ENCODE peak calls at places on chromosome 6, in seven cellular contexts. One of them, this sample, is unnamed.

GRCh38 chr6:42260972-42261371 is 43.3 kb upstream of the MRPS10 start:
- DNase-seq in GM12878: no peak
- DNase-seq in SK-N-SH: peak
- DNase-seq in H1: no peak
- DNase-seq in K562: peak
- DNase-seq in HepG2: no peak
- DNase-seq in HCT116: no peak
- DNase-seq in this sample: no peak

GRCh38 chr6:90403489-90404381 is 107.1 kb upstream of the BACH2 start:
- DNase-seq in GM12878: no peak
- DNase-seq in HepG2: peak
- DNase-seq in HCT116: no peak
- DNase-seq in K562: peak
- DNase-seq in SK-N-SH: peak
- DNase-seq in H1: no peak
- DNase-seq in this sample: no peak

GRCh38 chr6:13666194-13667105 is 45.2 kb downstream of the RANBP9 start:
- DNase-seq in SK-N-SH: no peak
- DNase-seq in H1: no peak
- DNase-seq in HepG2: no peak
- DNase-seq in HCT116: no peak
- DNase-seq in K562: peak
- DNase-seq in GM12878: no peak
- DNase-seq in this sample: no peak

GRCh38 chr6:145006914-145007313 is 721.8 kb downstream of the UTRN start:
- DNase-seq in HCT116: no peak
- DNase-seq in H1: no peak
- DNase-seq in SK-N-SH: no peak
- DNase-seq in K562: no peak
- DNase-seq in GM12878: no peak
- DNase-seq in HepG2: no peak
- DNase-seq in this sample: no peak

GRCh38 chr6:130827247-130828149 is at the start of gene SMLR1:
- DNase-seq in HCT116: no peak
- DNase-seq in SK-N-SH: no peak
- DNase-seq in H1: no peak
- DNase-seq in GM12878: no peak
- DNase-seq in K562: no peak
- DNase-seq in HepG2: peak
- DNase-seq in this sample: no peak

GRCh38 chr6:130600880-130601341 is 226.3 kb upstream of the SMLR1 start:
- DNase-seq in H1: no peak
- DNase-seq in HepG2: no peak
- DNase-seq in HCT116: no peak
- DNase-seq in GM12878: no peak
- DNase-seq in SK-N-SH: no peak
- DNase-seq in K562: no peak
- DNase-seq in this sample: no peak

GRCh38 chr6:91088976-91089375 is 502.1 kb upstream of the MAP3K7 start:
- DNase-seq in HCT116: no peak
- DNase-seq in HepG2: no peak
- DNase-seq in K562: no peak
- DNase-seq in SK-N-SH: no peak
- DNase-seq in H1: no peak
- DNase-seq in GM12878: no peak
- DNase-seq in this sample: no peak

GRCh38 chr6:138600726-138601125 is 101.4 kb upstream of the NHSL1 start:
- DNase-seq in H1: no peak
- DNase-seq in K562: no peak
- DNase-seq in SK-N-SH: no peak
- DNase-seq in HCT116: no peak
- DNase-seq in GM12878: no peak
- DNase-seq in HepG2: no peak
- DNase-seq in this sample: no peak

GRCh38 chr6:42142118-42142835 is at the start of gene C6orf132:
- DNase-seq in H1: peak
- DNase-seq in K562: no peak
- DNase-seq in HepG2: peak
- DNase-seq in SK-N-SH: peak
- DNase-seq in HCT116: no peak
- DNase-seq in GM12878: no peak
- DNase-seq in this sample: no peak

GRCh38 chr6:7257521-7258230 is 55.3 kb downstream of the SSR1 start:
- DNase-seq in SK-N-SH: no peak
- DNase-seq in H1: no peak
- DNase-seq in GM12878: no peak
- DNase-seq in HepG2: no peak
- DNase-seq in K562: no peak
- DNase-seq in HCT116: no peak
- DNase-seq in this sample: no peak

GRCh38 chr6:7252390-7252789 is 60.6 kb downstream of the SSR1 start:
- DNase-seq in H1: no peak
- DNase-seq in HCT116: no peak
- DNase-seq in HepG2: no peak
- DNase-seq in SK-N-SH: no peak
- DNase-seq in K562: no peak
- DNase-seq in GM12878: no peak
- DNase-seq in this sample: no peak

GRCh38 chr6:7256785-7257184 is 56.2 kb downstream of the SSR1 start:
- DNase-seq in HepG2: no peak
- DNase-seq in GM12878: no peak
- DNase-seq in HCT116: no peak
- DNase-seq in SK-N-SH: no peak
- DNase-seq in K562: no peak
- DNase-seq in H1: no peak
- DNase-seq in this sample: no peak

GRCh38 chr6:7255918-7256317 is 57.1 kb downstream of the SSR1 start:
- DNase-seq in K562: no peak
- DNase-seq in GM12878: no peak
- DNase-seq in HepG2: no peak
- DNase-seq in SK-N-SH: no peak
- DNase-seq in HCT116: no peak
- DNase-seq in H1: no peak
- DNase-seq in this sample: no peak

GRCh38 chr6:7254980-7255825 is 57.8 kb downstream of the SSR1 start:
- DNase-seq in HepG2: no peak
- DNase-seq in K562: peak
- DNase-seq in GM12878: no peak
- DNase-seq in H1: no peak
- DNase-seq in SK-N-SH: no peak
- DNase-seq in HCT116: no peak
- DNase-seq in this sample: no peak
- H3K4me3 ChIP-seq in HepG2: no peak
- H3K4me3 ChIP-seq in K562: no peak
- H3K4me3 ChIP-seq in GM12878: no peak
- H3K4me3 ChIP-seq in H1: no peak
- H3K4me3 ChIP-seq in SK-N-SH: no peak
- H3K4me3 ChIP-seq in HCT116: no peak
- H3K4me3 ChIP-seq in this sample: no peak

DNA sequence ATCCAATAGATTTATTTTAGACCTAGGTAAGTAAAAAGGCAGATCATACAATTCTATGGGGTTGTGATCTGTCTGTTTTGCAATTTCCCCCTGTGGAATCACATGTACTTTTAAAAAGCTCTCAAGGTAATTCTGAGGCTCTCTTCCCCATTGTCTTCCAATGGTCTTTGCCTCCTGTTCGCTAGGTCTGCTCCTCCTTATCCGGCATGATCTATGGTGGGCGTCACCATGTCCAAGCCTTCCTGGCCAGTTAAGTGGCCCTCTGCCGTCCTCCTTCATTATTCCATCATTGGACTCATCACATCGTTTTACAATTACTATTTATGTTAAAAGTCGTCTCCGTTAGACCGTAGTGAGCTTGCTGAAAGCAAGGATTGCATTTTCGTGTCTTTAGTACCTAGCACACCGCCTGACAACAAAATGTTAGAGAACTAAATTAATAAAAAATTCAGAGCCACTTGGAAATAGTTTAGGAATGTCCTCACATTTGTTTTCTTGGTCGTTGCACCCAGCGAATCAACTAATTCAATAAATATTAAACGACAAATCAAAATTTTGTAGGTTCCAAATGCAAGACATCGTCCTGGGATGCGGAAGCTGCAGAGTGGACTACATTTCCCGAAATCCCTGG is 2.2 kb upstream of the STXBP5 start:
- DNase-seq in H1: no peak
- DNase-seq in GM12878: no peak
- DNase-seq in HepG2: peak
- DNase-seq in K562: peak
- DNase-seq in HCT116: no peak
- DNase-seq in SK-N-SH: peak
- DNase-seq in this sample: no peak
- TF ChIP-seq CTCF in H1: no peak
- TF ChIP-seq CTCF in GM12878: no peak
- TF ChIP-seq CTCF in HepG2: no peak
- TF ChIP-seq CTCF in K562: peak
- TF ChIP-seq CTCF in HCT116: no peak
- TF ChIP-seq CTCF in SK-N-SH: peak
- TF ChIP-seq CTCF in this sample: no peak

DNA sequence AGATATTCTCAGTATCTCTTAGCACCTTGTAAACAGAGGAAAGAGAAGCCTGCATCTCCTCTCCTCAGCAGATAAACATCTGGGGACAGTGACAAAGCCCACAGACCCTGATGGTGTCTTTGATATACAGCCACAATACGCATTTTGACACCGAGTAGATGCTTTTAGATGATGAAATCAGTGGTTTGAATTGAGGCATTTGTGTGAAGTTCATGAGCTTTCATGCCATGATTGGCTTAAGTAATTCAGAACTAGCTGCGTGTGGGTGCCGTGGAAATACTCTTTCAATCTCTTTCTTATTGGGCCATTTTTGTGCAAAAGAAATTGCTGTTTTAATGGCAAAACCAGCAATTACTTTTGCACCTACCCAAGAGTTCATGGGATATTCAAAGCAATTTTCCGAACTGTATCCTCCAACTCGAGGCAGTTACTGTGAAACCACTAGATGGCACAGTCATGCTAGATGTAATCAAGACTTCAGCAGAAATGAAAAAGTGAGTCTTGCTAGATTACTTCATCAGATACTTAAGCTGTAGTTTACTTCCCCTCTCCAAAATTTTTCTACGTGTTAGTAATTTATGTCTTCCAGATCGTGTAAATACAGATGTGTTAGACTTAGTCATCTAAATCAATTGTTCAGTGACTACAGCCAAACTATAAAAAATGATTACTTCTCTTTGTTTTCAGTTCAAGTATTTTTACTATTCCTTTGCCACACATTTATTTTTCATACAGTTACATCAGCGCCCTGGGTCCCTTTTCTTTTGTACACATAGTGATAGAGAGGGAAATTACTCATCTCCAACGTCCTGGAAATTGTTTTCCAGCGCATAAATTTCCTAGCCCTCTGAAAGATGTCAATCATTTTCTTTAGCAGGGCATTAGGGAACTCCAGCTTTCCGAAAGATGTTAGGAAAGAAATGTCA is 49.4 kb downstream of the IYD start:
- DNase-seq in K562: peak
- DNase-seq in H1: no peak
- DNase-seq in HCT116: peak
- DNase-seq in SK-N-SH: peak
- DNase-seq in HepG2: peak
- DNase-seq in GM12878: peak
- DNase-seq in this sample: peak
- TF ChIP-seq SIN3A in K562: no peak
- TF ChIP-seq SIN3A in H1: no peak
- TF ChIP-seq SIN3A in HCT116: no peak
- TF ChIP-seq SIN3A in SK-N-SH: no peak
- TF ChIP-seq SIN3A in HepG2: no peak
- TF ChIP-seq SIN3A in GM12878: no peak
- TF ChIP-seq SIN3A in this sample: no peak

GRCh38 chr6:118669561-118669960 is 18.2 kb upstream of the CEP85L start:
- DNase-seq in GM12878: no peak
- DNase-seq in H1: no peak
- DNase-seq in SK-N-SH: no peak
- DNase-seq in HCT116: no peak
- DNase-seq in HepG2: no peak
- DNase-seq in K562: no peak
- DNase-seq in this sample: no peak

GRCh38 chr6:118667988-118668387 is 16.6 kb upstream of the CEP85L start:
- DNase-seq in K562: no peak
- DNase-seq in HCT116: no peak
- DNase-seq in HepG2: no peak
- DNase-seq in H1: no peak
- DNase-seq in GM12878: no peak
- DNase-seq in SK-N-SH: no peak
- DNase-seq in this sample: no peak

GRCh38 chr6:118672678-118673077 is 21.3 kb upstream of the CEP85L start:
- DNase-seq in GM12878: no peak
- DNase-seq in HCT116: no peak
- DNase-seq in SK-N-SH: no peak
- DNase-seq in HepG2: no peak
- DNase-seq in K562: no peak
- DNase-seq in H1: no peak
- DNase-seq in this sample: no peak

GRCh38 chr6:118665011-118665410 is 13.6 kb upstream of the CEP85L start:
- DNase-seq in SK-N-SH: no peak
- DNase-seq in H1: no peak
- DNase-seq in HepG2: no peak
- DNase-seq in GM12878: no peak
- DNase-seq in HCT116: no peak
- DNase-seq in K562: no peak
- DNase-seq in this sample: no peak

GRCh38 chr6:118668761-118669411 is 17.5 kb upstream of the CEP85L start:
- DNase-seq in GM12878: no peak
- DNase-seq in H1: no peak
- DNase-seq in K562: peak
- DNase-seq in SK-N-SH: no peak
- DNase-seq in HepG2: no peak
- DNase-seq in HCT116: no peak
- DNase-seq in this sample: no peak
- H3K4me3 ChIP-seq in GM12878: no peak
- H3K4me3 ChIP-seq in H1: no peak
- H3K4me3 ChIP-seq in K562: no peak
- H3K4me3 ChIP-seq in SK-N-SH: no peak
- H3K4me3 ChIP-seq in HepG2: no peak
- H3K4me3 ChIP-seq in HCT116: no peak
- H3K4me3 ChIP-seq in this sample: no peak

DNA sequence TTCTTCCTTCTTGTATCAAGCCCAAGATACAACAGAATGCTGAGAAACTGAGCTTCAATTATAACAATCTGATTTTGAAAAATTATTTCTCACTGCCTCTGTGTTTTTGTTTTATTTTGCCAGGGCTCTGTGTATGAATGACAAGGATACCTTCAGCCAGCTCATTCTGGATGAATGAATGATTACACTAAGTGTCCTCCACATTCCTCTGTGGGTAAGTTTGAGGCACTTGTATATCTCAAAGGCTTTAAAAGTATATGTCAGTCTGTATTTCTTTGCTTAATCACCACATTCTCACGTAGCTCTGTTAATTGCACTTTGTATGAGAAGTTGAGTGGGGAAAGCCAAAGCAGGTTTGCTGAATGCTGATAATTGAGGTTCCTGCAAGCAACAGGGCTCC is 95.1 kb downstream of the TIAM2 start:
- DNase-seq in GM12878: no peak
- DNase-seq in K562: no peak
- DNase-seq in HCT116: no peak
- DNase-seq in H1: no peak
- DNase-seq in SK-N-SH: no peak
- DNase-seq in HepG2: no peak
- DNase-seq in this sample: no peak
- TF ChIP-seq CTCF in GM12878: no peak
- TF ChIP-seq CTCF in K562: no peak
- TF ChIP-seq CTCF in HCT116: no peak
- TF ChIP-seq CTCF in H1: no peak
- TF ChIP-seq CTCF in SK-N-SH: no peak
- TF ChIP-seq CTCF in HepG2: no peak
- TF ChIP-seq CTCF in this sample: no peak

GRCh38 chr6:7260291-7261029 is 52.5 kb downstream of the SSR1 start:
- DNase-seq in H1: no peak
- DNase-seq in HepG2: no peak
- DNase-seq in SK-N-SH: no peak
- DNase-seq in K562: no peak
- DNase-seq in HCT116: no peak
- DNase-seq in GM12878: no peak
- DNase-seq in this sample: no peak
- TF ChIP-seq SIN3A in H1: no peak
- TF ChIP-seq SIN3A in HepG2: no peak
- TF ChIP-seq SIN3A in SK-N-SH: no peak
- TF ChIP-seq SIN3A in K562: no peak
- TF ChIP-seq SIN3A in HCT116: no peak
- TF ChIP-seq SIN3A in GM12878: no peak
- TF ChIP-seq SIN3A in this sample: no peak

This sample was measured in Panc1.